ENCODE peak calls at places on chromosome 11, in nine cellular contexts. O is colonic mucosa; N is MCF 10A; P is germinal center; M is amniotic stem cell; X is prostate gland; Z is fibroblast of the aortic adventitia; S is NCI-H1930; Q is stimulated activated CD4-positive, alpha-beta T cell treated with anti-CD3 and anti-CD28 coated beads, Interleukin-12 subunit alpha, Interleukin-12 subunit beta, amount 100 ng/mL, for 4 hours. E is an unnamed sample.

GRCh38 chr11:75268626-75269366 is 28.2 kb downstream of the TPBGL start:
- DNase-seq in X (no peak), Q (no peak), O (no peak), S (no peak), N (no peak), P (no peak), Z (no peak), M (no peak), E (no peak)

GRCh38 chr11:124832571-124832970 is 32.4 kb upstream of the MSANTD2 start:
- DNase-seq in M (no peak), X (no peak), Z (no peak), P (no peak), Q (no peak), N (no peak), S (no peak), O (no peak), E (no peak)

GRCh38 chr11:38791346-38791961 is 2193.4 kb upstream of the RAG2 start:
- DNase-seq in P (peak), S (peak), M (peak), Q (no peak), O (peak), Z (peak), N (peak), X (peak), E (peak)

GRCh38 chr11:120539681-120540369 is 28.3 kb downstream of the GRIK4 start:
- DNase-seq in S (no peak), X (no peak), M (no peak), P (no peak), Z (no peak), N (peak), Q (no peak), O (no peak), E (no peak)

GRCh38 chr11:74417379-74417804 is 19.2 kb upstream of the PGM2L1 start:
- DNase-seq in P (no peak), N (no peak), O (no peak), X (peak), Q (no peak), S (no peak), Z (no peak), M (no peak), E (no peak)

GRCh38 chr11:58060535-58060934 is 29.8 kb downstream of the OR6Q1 start:
- DNase-seq in Z (peak), Q (no peak), O (no peak), M (no peak), N (no peak), X (no peak), P (no peak), S (no peak), E (no peak)

GRCh38 chr11:116730568-116730967 is 42.2 kb downstream of the BUD13 start:
- DNase-seq in S (no peak), Z (peak), Q (no peak), X (no peak), M (no peak), P (no peak), O (no peak), N (no peak), E (no peak)

GRCh38 chr11:26263769-26264168 is 68.2 kb upstream of the ANO3 start:
- DNase-seq in X (no peak), Q (no peak), S (no peak), Z (no peak), M (no peak), O (no peak), P (no peak), N (no peak), E (no peak)

GRCh38 chr11:38014405-38014804 is 1416.4 kb upstream of the RAG2 start:
- DNase-seq in Q (no peak), N (peak), M (no peak), P (no peak), S (no peak), O (no peak), Z (peak), X (no peak), E (no peak)

GRCh38 chr11:122721201-122721963 is 65.9 kb downstream of the UBASH3B start:
- DNase-seq in Q (no peak), O (no peak), Z (no peak), P (no peak), S (no peak), X (no peak), M (no peak), N (peak), E (no peak)

GRCh38 chr11:61639816-61640443 is 40.3 kb upstream of the DAGLA start:
- DNase-seq in O (no peak), S (no peak), N (no peak), Q (no peak), X (no peak), P (no peak), Z (peak), M (no peak), E (peak)

GRCh38 chr11:75315439-75315805 is 36.0 kb downstream of the ARRB1 start:
- DNase-seq in M (no peak), N (no peak), P (no peak), X (no peak), S (no peak), Q (no peak), Z (no peak), O (no peak), E (no peak)

GRCh38 chr11:2566223-2567025 is 121.6 kb downstream of the KCNQ1 start:
- DNase-seq in S (no peak), Q (no peak), N (no peak), P (no peak), X (no peak), O (peak), Z (peak), M (no peak), E (peak)

GRCh38 chr11:69362315-69362714 is 68.4 kb downstream of the MYEOV start:
- DNase-seq in N (no peak), M (no peak), S (no peak), Z (no peak), O (peak), Q (no peak), X (no peak), P (no peak), E (no peak)

GRCh38 chr11:73147771-73148681 is 5.9 kb upstream of the FCHSD2 start:
- DNase-seq in O (no peak), M (no peak), N (no peak), Z (no peak), X (no peak), S (no peak), Q (no peak), P (no peak), E (no peak)

GRCh38 chr11:120674537-120674936 is 163.0 kb downstream of the GRIK4 start:
- DNase-seq in Z (peak), X (no peak), Q (no peak), N (no peak), M (no peak), S (no peak), O (no peak), P (no peak), E (no peak)

GRCh38 chr11:88666364-88666763 is 328.8 kb upstream of the CTSC start:
- DNase-seq in X (no peak), Q (no peak), S (no peak), M (no peak), O (peak), Z (no peak), P (no peak), N (no peak), E (no peak)

GRCh38 chr11:64207247-64208085 is 945 bp downstream of the FERMT3 start:
- DNase-seq in P (peak), N (no peak), Z (peak), X (no peak), Q (peak), M (no peak), S (no peak), O (peak), E (peak)

GRCh38 chr11:69155302-69156198 is at the start of gene SMIM38:
- DNase-seq in X (no peak), N (no peak), M (no peak), P (no peak), S (no peak), O (no peak), Q (no peak), Z (no peak), E (no peak)

GRCh38 chr11:29435421-29435820 is 581.4 kb downstream of the KCNA4 start:
- DNase-seq in Z (peak), M (no peak), P (no peak), O (no peak), X (no peak), N (peak), Q (no peak), S (no peak), E (no peak)

GRCh38 chr11:73140213-73141030 is 1.7 kb downstream of the FCHSD2 start:
- DNase-seq in Z (peak), X (no peak), N (peak), P (no peak), M (no peak), Q (peak), O (peak), S (no peak), E (peak)

GRCh38 chr11:70128435-70128906 is 50.4 kb downstream of the ANO1 start:
- DNase-seq in O (no peak), X (peak), M (no peak), Z (no peak), N (peak), P (no peak), Q (no peak), S (no peak), E (no peak)

GRCh38 chr11:57425565-57426438 is 1.1 kb downstream of the SLC43A3 start:
- DNase-seq in O (peak), S (no peak), N (peak), Q (no peak), M (no peak), X (peak), Z (peak), P (no peak), E (peak)

GRCh38 chr11:17267576-17267975 is 9.0 kb upstream of the NUCB2 start:
- DNase-seq in S (no peak), P (no peak), O (no peak), Q (no peak), N (peak), X (no peak), M (peak), Z (no peak), E (no peak)

GRCh38 chr11:81497202-81497804 is 1236.4 kb downstream of the FAM181B start:
- DNase-seq in X (no peak), N (peak), P (peak), O (peak), Z (peak), S (peak), Q (no peak), M (no peak), E (peak)

GRCh38 chr11:126430581-126431320 is 75.3 kb downstream of the ST3GAL4 start:
- DNase-seq in Q (no peak), S (no peak), P (no peak), Z (no peak), N (no peak), O (peak), X (no peak), M (no peak), E (no peak)

GRCh38 chr11:2376751-2377451 is at the start of gene CD81:
- DNase-seq in Z (no peak), O (peak), Q (peak), M (no peak), N (peak), X (no peak), P (peak), S (peak), E (peak)

GRCh38 chr11:125990244-125990643 is 44.4 kb downstream of the VSIG10L2 start:
- DNase-seq in O (no peak), Q (no peak), M (no peak), P (no peak), S (no peak), Z (peak), N (peak), X (no peak), E (no peak)

GRCh38 chr11:110712643-110713468 is 619 bp upstream of the ARHGAP20 start:
- DNase-seq in Q (no peak), S (no peak), Z (peak), N (no peak), X (peak), M (no peak), P (no peak), O (peak), E (no peak)